ENCODE peak calls at places on chromosomes 12 and 14, in seven cellular contexts. B is T-cell, S is kidney tubule cell, V is K562, W is NCI-H1930, A is astrocyte of the spinal cord, N is AG09319. G is an unnamed sample.

GRCh38 chr12:8689606-8690175 is 8.1 kb upstream of the RIMKLB start:
- DNase-seq in W (no peak), S (no peak), A (no peak), B (no peak), V (no peak), N (no peak), G (no peak)

GRCh38 chr14:53032161-53032803 is 81.4 kb upstream of the FERMT2 start:
- DNase-seq in W (no peak), S (peak; percentile 77), N (peak; percentile 56), V (no peak), B (no peak), A (peak; percentile 86), G (peak; percentile 38)

GRCh38 chr12:98221243-98221808 is 294.1 kb upstream of the TMPO start:
- DNase-seq in V (no peak), S (no peak), B (no peak), N (no peak), W (no peak), A (peak; percentile 25), G (no peak)

GRCh38 chr12:13195848-13196301 is 651 bp upstream of the EMP1 start:
- DNase-seq in B (no peak), N (no peak), W (no peak), V (no peak), S (peak; percentile 56), A (peak; percentile 61), G (no peak)

GRCh38 chr14:55094630-55095157 is 34.4 kb upstream of the LGALS3 start:
- DNase-seq in S (peak; percentile 42), B (no peak), A (peak; percentile 55), W (no peak), V (no peak), N (no peak), G (no peak)

GRCh38 chr12:132273992-132274334 is 55.4 kb downstream of the GALNT9 start:
- DNase-seq in S (no peak), A (no peak), B (no peak), N (no peak), W (no peak), V (no peak), G (no peak)

GRCh38 chr12:70520847-70521246 is 116.4 kb downstream of the PTPRB start:
- DNase-seq in W (no peak), S (no peak), V (no peak), A (no peak), B (no peak), N (no peak), G (no peak)

GRCh38 chr14:74973003-74973614 is 17.7 kb upstream of the PGF start:
- DNase-seq in N (no peak), W (no peak), V (no peak), A (peak; percentile 22), S (peak; percentile 16), B (no peak), G (no peak)

GRCh38 chr12:90124914-90125313 is 416.3 kb upstream of the ATP2B1 start:
- DNase-seq in W (no peak), B (no peak), A (no peak), S (peak; percentile 6), N (no peak), V (no peak), G (no peak)

GRCh38 chr12:127241056-127241830 is 1025.7 kb upstream of the TMEM132C start:
- DNase-seq in S (peak; percentile 91), N (no peak), V (no peak), B (no peak), W (no peak), A (no peak), G (no peak)

GRCh38 chr12:60844875-60845274 is 1249.0 kb downstream of the SLC16A7 start:
- DNase-seq in N (no peak), W (no peak), A (no peak), V (no peak), S (no peak), B (no peak), G (no peak)

GRCh38 chr12:54444202-54444601 is 25.1 kb upstream of the ITGA5 start:
- DNase-seq in A (no peak), N (no peak), B (no peak), W (no peak), S (no peak), V (no peak), G (no peak)

GRCh38 chr12:12927211-12928079 is 24.5 kb downstream of the GPRC5D start:
- DNase-seq in S (peak; percentile 81), V (peak; percentile 79), W (peak; percentile 90), B (peak; percentile 28), A (peak; percentile 46), N (no peak), G (no peak)

GRCh38 chr12:58616618-58617017 is 303.7 kb downstream of the LRIG3 start:
- DNase-seq in S (no peak), B (no peak), A (no peak), V (no peak), W (no peak), N (no peak), G (no peak)

GRCh38 chr14:80973918-80974317 is 18.5 kb downstream of the TSHR start:
- DNase-seq in V (no peak), S (peak; percentile 62), A (peak; percentile 30), W (no peak), B (no peak), N (no peak), G (no peak)

GRCh38 chr12:78040111-78040510 is 209.4 kb downstream of the NAV3 start:
- DNase-seq in A (no peak), S (no peak), N (no peak), W (no peak), V (no peak), B (no peak), G (no peak)

GRCh38 chr12:54331-54730 is 12.2 kb upstream of the IQSEC3 start:
- DNase-seq in W (no peak), A (no peak), N (no peak), V (no peak), S (no peak), B (no peak), G (no peak)

GRCh38 chr14:77498120-77498979 is at the start of gene ISM2:
- DNase-seq in A (no peak), B (peak; percentile 22), V (peak; percentile 80), W (peak; percentile 65), N (no peak), S (peak; percentile 51), G (no peak)

GRCh38 chr12:130838284-130838950 is 633 bp downstream of the STX2 start:
- DNase-seq in A (no peak), W (no peak), N (no peak), B (no peak), S (peak; percentile 41), V (peak; percentile 78), G (no peak)

GRCh38 chr14:90778468-90779255 is 37.6 kb downstream of the TTC7B start:
- DNase-seq in A (no peak), V (no peak), B (no peak), N (no peak), S (no peak), W (no peak), G (no peak)

GRCh38 chr12:105378821-105379400 is 48.4 kb downstream of the C12orf75 start:
- DNase-seq in A (no peak), V (no peak), W (no peak), N (no peak), S (no peak), B (no peak), G (no peak)

GRCh38 chr12:54398995-54399793 is 14.7 kb upstream of the ZNF385A start:
- DNase-seq in V (peak; percentile 86), A (peak; percentile 84), W (peak; percentile 64), N (peak; percentile 62), S (peak; percentile 82), B (peak; percentile 77), G (no peak)

GRCh38 chr14:68946423-68946822 is 32.7 kb downstream of the ACTN1 start:
- DNase-seq in B (no peak), S (no peak), N (no peak), V (no peak), A (no peak), W (no peak), G (no peak)

GRCh38 chr12:55925870-55926737 is 1.6 kb downstream of the PYM1 start:
- DNase-seq in W (no peak), V (no peak), N (no peak), B (no peak), S (no peak), A (no peak), G (no peak)

GRCh38 chr14:22646570-22647254 is 2.6 kb upstream of the OR6J1 start:
- DNase-seq in A (peak; percentile 84), V (no peak), S (no peak), B (no peak), W (no peak), N (peak; percentile 64), G (no peak)

GRCh38 chr12:2095878-2096277 is 43.1 kb downstream of the CACNA1C start:
- DNase-seq in N (no peak), S (no peak), B (no peak), A (no peak), W (no peak), V (no peak), G (no peak)

G was measured in AG04449.